ENCODE peak calls at places on chromosomes 2 and 18, in nine cellular contexts. S, B, C, M, J, F, Z, O and T are unnamed samples.

GRCh38 chr2:236250909-236251579 is 13.2 kb downstream of the ASB18 start:
- DNase-seq in S (no peak), B (no peak), C (no peak), M (no peak), J (no peak), F (no peak), Z (no peak), O (no peak), T (no peak)

GRCh38 chr18:74806700-74807416 is 209.2 kb downstream of the ZNF407 start:
- DNase-seq in S (no peak), B (no peak), C (peak), M (no peak), J (no peak), F (no peak), Z (peak), O (peak), T (no peak)

GRCh38 chr2:127829845-127830246 is 18.9 kb upstream of the WDR33 start:
- DNase-seq in S (peak), B (peak), C (peak), M (peak), J (no peak), F (peak), Z (no peak), O (no peak), T (no peak)

GRCh38 chr2:48399828-48400552 is 130.0 kb upstream of the STON1 start:
- DNase-seq in S (no peak), B (no peak), C (no peak), M (no peak), J (no peak), F (no peak), Z (no peak), O (no peak), T (no peak)

GRCh38 chr2:121376851-121377250 is 91.8 kb upstream of the TFCP2L1 start:
- DNase-seq in S (no peak), B (no peak), C (no peak), M (no peak), J (no peak), F (no peak), Z (peak), O (no peak), T (no peak)

GRCh38 chr2:102141915-102142828 is at the start of gene IL1R1:
- DNase-seq in S (peak), B (no peak), C (peak), M (no peak), J (peak), F (no peak), Z (peak), O (peak), T (no peak)

GRCh38 chr2:229350117-229350805 is 79.2 kb upstream of the PID1 start:
- DNase-seq in S (no peak), B (no peak), C (no peak), M (no peak), J (no peak), F (no peak), Z (no peak), O (no peak), T (no peak)

GRCh38 chr2:54609647-54610046 is 113.8 kb upstream of the EML6 start:
- DNase-seq in S (no peak), B (no peak), C (peak), M (no peak), J (no peak), F (no peak), Z (no peak), O (no peak), T (no peak)

GRCh38 chr18:484749-485464 is 15.6 kb downstream of the COLEC12 start:
- DNase-seq in S (no peak), B (no peak), C (no peak), M (no peak), J (no peak), F (no peak), Z (peak), O (no peak), T (no peak)

GRCh38 chr2:196336715-196337617 is 165.6 kb upstream of the STK17B start:
- DNase-seq in S (peak), B (no peak), C (peak), M (peak), J (no peak), F (peak), Z (peak), O (peak), T (no peak)

GRCh38 chr2:14781148-14781547 is 148.6 kb downstream of the LRATD1 start:
- DNase-seq in S (no peak), B (no peak), C (peak), M (no peak), J (no peak), F (no peak), Z (no peak), O (no peak), T (no peak)

GRCh38 chr2:120567128-120567527 is 168.5 kb upstream of the GLI2 start:
- DNase-seq in S (no peak), B (no peak), C (no peak), M (no peak), J (no peak), F (no peak), Z (no peak), O (no peak), T (no peak)

GRCh38 chr18:13597068-13597467 is 129.3 kb downstream of the FAM210A start:
- DNase-seq in S (no peak), B (no peak), C (peak), M (no peak), J (no peak), F (no peak), Z (no peak), O (no peak), T (no peak)

GRCh38 chr2:181311841-181312240 is 145.3 kb upstream of the ITGA4 start:
- DNase-seq in S (peak), B (no peak), C (no peak), M (no peak), J (no peak), F (no peak), Z (no peak), O (no peak), T (no peak)

GRCh38 chr2:160109939-160110673 is 47.7 kb upstream of the PLA2R1 start:
- DNase-seq in S (peak), B (peak), C (peak), M (peak), J (peak), F (peak), Z (peak), O (peak), T (no peak)

GRCh38 chr2:219539295-219539788 is 4.3 kb downstream of the CHPF start:
- DNase-seq in S (no peak), B (no peak), C (no peak), M (no peak), J (no peak), F (no peak), Z (no peak), O (no peak), T (no peak)

GRCh38 chr2:57979158-57979557 is 67.4 kb upstream of the VRK2 start:
- DNase-seq in S (no peak), B (no peak), C (no peak), M (no peak), J (no peak), F (no peak), Z (no peak), O (no peak), T (no peak)

GRCh38 chr2:6237261-6237660 is 545.1 kb downstream of the SOX11 start:
- DNase-seq in S (no peak), B (no peak), C (no peak), M (no peak), J (no peak), F (no peak), Z (no peak), O (no peak), T (no peak)

GRCh38 chr2:65277791-65278449 is 50.3 kb downstream of the ACTR2 start:
- DNase-seq in S (no peak), B (no peak), C (peak), M (no peak), J (no peak), F (no peak), Z (peak), O (no peak), T (no peak)